ENCODE peak calls at places on chromosome 6, in nine cellular contexts. Y is Calu3, T is cardiac muscle cell, D is SK-N-SH, W is heart right ventricle, C is HCT116, K is Peyer's patch, P is adrenal gland, E is fibroblast of lung. B is an unnamed sample.

GRCh38 chr6:28383235-28384142 is 16.1 kb downstream of the ZSCAN12 start:
- DNase-seq in K (peak; percentile 83), E (peak; percentile 83), C (peak; percentile 82), P (peak; percentile 97), D (peak; percentile 50), W (peak; percentile 88), Y (peak; percentile 90), T (peak; percentile 92), B (peak; percentile 73)

GRCh38 chr6:153044295-153044694 is 41.8 kb upstream of the MTRF1L start:
- DNase-seq in K (no peak), Y (no peak), W (no peak), E (no peak), T (no peak), D (no peak), C (no peak), P (no peak), B (no peak)

GRCh38 chr6:42722497-42722896 is at the start of gene PRPH2:
- DNase-seq in W (no peak), D (no peak), Y (no peak), K (no peak), E (no peak), T (no peak), P (no peak), C (no peak), B (no peak)

GRCh38 chr6:39853604-39854003 is 61.4 kb downstream of the DAAM2 start:
- DNase-seq in K (no peak), T (no peak), P (no peak), W (no peak), E (no peak), C (no peak), Y (no peak), D (no peak), B (no peak)

GRCh38 chr6:108653864-108654402 is 93.2 kb downstream of the FOXO3 start:
- DNase-seq in W (peak; percentile 61), P (no peak), D (no peak), T (peak; percentile 84), C (no peak), E (peak; percentile 64), K (no peak), Y (no peak), B (no peak)

GRCh38 chr6:148723484-148723883 is 23.3 kb upstream of the UST start:
- DNase-seq in K (no peak), D (no peak), E (peak; percentile 97), W (no peak), C (no peak), T (peak; percentile 70), Y (no peak), P (no peak), B (no peak)

GRCh38 chr6:159931112-159931511 is 37.8 kb upstream of the IGF2R start:
- DNase-seq in W (no peak), T (no peak), K (no peak), E (no peak), D (no peak), C (no peak), P (no peak), Y (no peak), B (no peak)

GRCh38 chr6:65006788-65007187 is 700.2 kb downstream of the EYS start:
- DNase-seq in C (no peak), P (no peak), D (no peak), K (no peak), W (no peak), T (no peak), E (no peak), Y (no peak), B (no peak)

GRCh38 chr6:111844921-111845320 is 28.3 kb downstream of the FYN start:
- DNase-seq in P (no peak), E (peak; percentile 44), T (peak; percentile 28), Y (peak; percentile 34), D (no peak), C (no peak), W (no peak), K (peak; percentile 40), B (no peak)

GRCh38 chr6:26392932-26393636 is 9.0 kb upstream of the BTN3A1 start:
- DNase-seq in P (no peak), E (no peak), C (no peak), K (no peak), Y (no peak), T (peak; percentile 69), D (peak; percentile 27), W (no peak), B (no peak)

GRCh38 chr6:37426945-37427510 is 6.0 kb upstream of the CMTR1 start:
- DNase-seq in D (no peak), E (no peak), W (no peak), T (no peak), Y (no peak), P (no peak), K (no peak), C (no peak), B (no peak)

GRCh38 chr6:41159415-41160082 is 3.4 kb downstream of the TREM2 start:
- DNase-seq in T (peak; percentile 52), C (no peak), Y (no peak), D (no peak), W (no peak), P (no peak), E (no peak), K (no peak), B (no peak)

GRCh38 chr6:157137501-157137900 is 185.8 kb downstream of the TMEM242 start:
- DNase-seq in W (no peak), C (no peak), D (no peak), K (no peak), Y (no peak), T (no peak), P (no peak), E (no peak), B (no peak)

GRCh38 chr6:161233986-161234620 is 39.8 kb downstream of the AGPAT4 start:
- DNase-seq in W (peak; percentile 61), P (peak; percentile 87), T (peak; percentile 94), C (peak; percentile 13), E (peak; percentile 92), Y (no peak), K (no peak), D (peak; percentile 32), B (no peak)

GRCh38 chr6:14212020-14212419 is 94.4 kb downstream of the CD83 start:
- DNase-seq in E (peak; percentile 3), D (no peak), K (no peak), C (no peak), P (peak; percentile 54), W (no peak), T (no peak), Y (peak; percentile 3), B (no peak)

GRCh38 chr6:36821581-36822335 is 17.5 kb downstream of the CPNE5 start:
- DNase-seq in C (no peak), D (no peak), Y (no peak), K (no peak), E (no peak), P (no peak), W (no peak), T (no peak), B (no peak)

GRCh38 chr6:225121-225721 is 67.1 kb upstream of the DUSP22 start:
- DNase-seq in Y (no peak), P (peak; percentile 50), K (peak; percentile 35), T (no peak), D (no peak), E (no peak), W (no peak), C (no peak), B (no peak)

GRCh38 chr6:52696418-52696817 is 25.5 kb downstream of the TMEM14A start:
- DNase-seq in Y (no peak), T (no peak), E (no peak), P (no peak), K (no peak), C (no peak), D (no peak), W (no peak), B (no peak)

GRCh38 chr6:95128439-95128838 is 448.9 kb upstream of the MANEA start:
- DNase-seq in Y (no peak), D (no peak), T (no peak), E (no peak), K (no peak), P (no peak), W (no peak), C (no peak), B (no peak)

GRCh38 chr6:95133578-95133977 is 443.8 kb upstream of the MANEA start:
- DNase-seq in D (no peak), P (no peak), Y (peak; percentile 14), W (no peak), C (peak; percentile 16), E (peak; percentile 1), T (no peak), K (no peak), B (no peak)
- TF ChIP-seq CTCF in D (no peak), P (no peak), Y (no peak), W (no peak), C (peak; percentile 51), E (peak; percentile 22), T (no peak), K (no peak), B (peak; percentile 35)

GRCh38 chr6:134446228-134446848 is 128.4 kb upstream of the SGK1 start:
- DNase-seq in C (no peak), K (no peak), Y (no peak), P (no peak), W (no peak), T (peak; percentile 59), D (peak; percentile 33), E (peak; percentile 74), B (no peak)
- TF ChIP-seq CTCF in C (peak; percentile 16), K (no peak), Y (no peak), P (no peak), W (no peak), T (no peak), D (peak; percentile 25), E (no peak), B (no peak)

GRCh38 chr6:170280689-170281045 is 10.2 kb downstream of the DLL1 start:
- DNase-seq in C (no peak), P (no peak), T (no peak), K (no peak), W (no peak), E (no peak), Y (no peak), D (no peak), B (no peak)
- TF ChIP-seq CTCF in C (no peak), P (no peak), T (no peak), K (no peak), W (no peak), E (no peak), Y (no peak), D (no peak), B (no peak)

DNA sequence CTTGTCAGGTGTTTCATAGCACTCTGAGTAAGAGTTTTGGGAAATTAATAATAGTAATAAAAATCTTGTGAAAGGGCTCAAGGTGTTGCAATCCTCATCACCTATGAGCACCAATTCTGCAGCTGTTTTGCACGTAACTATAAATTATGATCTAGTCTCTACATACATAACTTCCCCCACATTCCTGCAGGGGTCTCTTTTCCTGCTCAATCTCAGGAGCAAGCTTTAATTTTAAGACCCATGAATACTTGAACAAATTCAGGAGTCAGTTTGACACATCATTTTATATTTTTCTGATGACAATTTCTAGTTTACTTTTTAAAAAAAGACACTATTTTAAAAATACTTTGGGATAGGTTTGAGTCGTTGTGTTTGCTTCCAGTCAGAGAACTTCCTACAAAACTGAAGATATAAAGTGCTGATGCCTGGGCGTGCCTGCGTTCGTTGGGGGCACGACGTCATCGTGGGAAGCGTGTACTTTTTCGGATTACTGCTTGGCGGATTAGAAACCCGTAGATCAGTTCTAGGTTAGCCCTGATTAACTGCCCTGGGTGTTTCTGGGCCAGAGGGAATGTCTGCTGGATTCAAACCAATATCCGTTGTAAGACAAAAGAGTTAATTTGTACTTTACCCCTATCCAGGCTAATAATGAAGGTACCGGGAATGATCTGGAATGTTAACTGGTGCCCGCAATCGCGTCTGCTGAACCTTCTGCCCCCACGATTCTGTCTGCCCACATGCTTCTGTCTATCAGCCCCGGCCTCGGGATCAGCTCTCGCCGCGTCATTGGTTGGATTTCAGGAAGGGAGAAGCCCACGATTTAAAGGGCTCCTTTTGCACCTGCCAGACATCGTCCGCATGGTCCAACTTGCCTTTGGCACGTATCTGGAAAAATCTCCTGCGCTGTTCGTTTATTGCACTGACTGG is 940 bp upstream of the E2F3 start:
- DNase-seq in E (peak; percentile 18), K (peak; percentile 50), T (peak; percentile 37), C (peak; percentile 84), P (peak; percentile 70), Y (peak; percentile 47), D (peak; percentile 63), W (peak; percentile 14), B (peak; percentile 28)
- TF ChIP-seq CTCF in E (peak; percentile 45), K (peak; percentile 52), T (peak; percentile 46), C (peak; percentile 58), P (peak; percentile 33), Y (peak; percentile 63), D (peak; percentile 64), W (no peak), B (peak; percentile 59)

B was measured in progenitor cell of endocrine pancreas.